ENCODE peak calls at places on chromosomes 12 and 14, in six cellular contexts. One of them, this sample, is unnamed.
A peak's percentile ranks its signal among the peaks of the same experiment; 100 is the strongest.

GRCh38 chr12:88300931-88301330 is 158.8 kb downstream of the TMTC3 start:
- DNase-seq in trophoblast cell: no peak
- DNase-seq in mesenchymal stem cell: peak; percentile 3
- DNase-seq in H9: no peak
- DNase-seq in H1: no peak
- DNase-seq in IMR-90: peak; percentile 32
- DNase-seq in this sample: no peak

GRCh38 chr12:11716794-11717532 is 67.5 kb downstream of the ETV6 start:
- DNase-seq in trophoblast cell: no peak
- DNase-seq in H9: no peak
- DNase-seq in mesenchymal stem cell: peak; percentile 90
- DNase-seq in H1: no peak
- DNase-seq in IMR-90: peak; percentile 56
- DNase-seq in this sample: no peak

GRCh38 chr12:57465747-57466505 is 6.3 kb downstream of the GLI1 start:
- DNase-seq in trophoblast cell: no peak
- DNase-seq in IMR-90: no peak
- DNase-seq in H1: no peak
- DNase-seq in mesenchymal stem cell: no peak
- DNase-seq in H9: peak; percentile 17
- DNase-seq in this sample: no peak

GRCh38 chr14:102362084-102362483 is 606 bp downstream of the CINP start:
- DNase-seq in H1: no peak
- DNase-seq in mesenchymal stem cell: peak; percentile 58
- DNase-seq in trophoblast cell: peak; percentile 23
- DNase-seq in IMR-90: peak; percentile 57
- DNase-seq in H9: no peak
- DNase-seq in this sample: no peak

GRCh38 chr14:100728962-100729361 is 2.3 kb downstream of the DLK1 start:
- DNase-seq in H1: no peak
- DNase-seq in mesenchymal stem cell: no peak
- DNase-seq in trophoblast cell: no peak
- DNase-seq in H9: no peak
- DNase-seq in IMR-90: no peak
- DNase-seq in this sample: no peak

GRCh38 chr12:31662176-31662849 is 2.8 kb downstream of the ETFBKMT start:
- DNase-seq in trophoblast cell: peak; percentile 17
- DNase-seq in mesenchymal stem cell: no peak
- DNase-seq in H9: no peak
- DNase-seq in IMR-90: no peak
- DNase-seq in H1: no peak
- DNase-seq in this sample: no peak

GRCh38 chr12:108955225-108955835 is 65.5 kb downstream of the SVOP start:
- DNase-seq in IMR-90: no peak
- DNase-seq in H9: no peak
- DNase-seq in trophoblast cell: no peak
- DNase-seq in mesenchymal stem cell: peak; percentile 37
- DNase-seq in H1: no peak
- DNase-seq in this sample: no peak

GRCh38 chr14:81269100-81269978 is 48.6 kb upstream of the GTF2A1 start:
- DNase-seq in IMR-90: peak; percentile 68
- DNase-seq in H9: no peak
- DNase-seq in mesenchymal stem cell: peak; percentile 61
- DNase-seq in H1: no peak
- DNase-seq in trophoblast cell: peak; percentile 44
- DNase-seq in this sample: peak; percentile 53

DNA sequence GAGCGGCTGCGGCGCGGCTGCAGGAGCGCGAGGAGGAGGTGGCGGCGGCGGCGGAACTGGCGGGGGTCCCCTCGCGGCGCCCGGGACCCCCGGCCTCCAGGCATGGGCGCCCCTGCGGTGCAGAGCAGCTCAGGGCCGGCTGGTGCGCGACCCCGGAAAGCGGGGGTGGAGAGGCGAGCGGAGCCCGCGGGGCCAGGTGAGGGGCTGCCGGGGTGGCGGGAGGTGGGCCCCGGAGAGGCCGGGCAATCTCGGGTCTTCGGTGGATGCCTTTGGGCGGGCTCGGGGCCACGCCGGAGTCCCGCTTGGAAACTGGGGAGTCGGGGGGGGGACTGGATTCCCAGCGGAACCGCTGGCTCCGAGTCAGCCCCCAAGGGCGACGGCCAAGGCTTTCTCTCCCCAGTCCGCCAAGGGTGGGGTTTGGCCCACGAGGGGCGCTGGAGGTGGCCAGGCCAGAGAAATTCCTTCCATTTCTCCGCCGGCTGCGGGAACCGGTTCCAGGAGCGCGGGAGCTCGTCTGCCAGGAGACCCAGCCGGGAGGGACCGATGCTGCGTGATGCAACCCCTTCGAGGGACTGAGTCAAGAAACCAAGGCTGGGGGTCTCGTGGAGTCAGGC is 13.9 kb upstream of the NR4A1 start:
- DNase-seq in trophoblast cell: peak; percentile 75
- DNase-seq in H1: peak; percentile 75
- DNase-seq in IMR-90: peak; percentile 46
- DNase-seq in mesenchymal stem cell: peak; percentile 74
- DNase-seq in H9: peak; percentile 61
- DNase-seq in this sample: no peak
- H3K4me1 ChIP-seq in trophoblast cell: peaks cover 14% of the 10 kb centered on the region
- H3K4me1 ChIP-seq in H1: peaks cover 10% of the 10 kb centered on the region
- H3K4me1 ChIP-seq in IMR-90: peaks cover 6% of the 10 kb centered on the region
- H3K4me1 ChIP-seq in mesenchymal stem cell: peaks cover 10% of the 10 kb centered on the region
- H3K4me1 ChIP-seq in H9: peaks cover 2% of the 10 kb centered on the region
- H3K4me1 ChIP-seq in this sample: peaks cover 10% of the 10 kb centered on the region

GRCh38 chr12:123490089-123490488 is 32.1 kb downstream of the SNRNP35 start:
- DNase-seq in IMR-90: no peak
- DNase-seq in trophoblast cell: peak; percentile 73
- DNase-seq in H9: no peak
- DNase-seq in mesenchymal stem cell: no peak
- DNase-seq in H1: no peak
- DNase-seq in this sample: no peak
- H3K14ac ChIP-seq in IMR-90: no peak overlapping the region
- H3K14ac ChIP-seq in trophoblast cell: no peak overlapping the region
- H3K14ac ChIP-seq in H9: no peak overlapping the region
- H3K14ac ChIP-seq in mesenchymal stem cell: no peak overlapping the region
- H3K14ac ChIP-seq in H1: no peak overlapping the region
- H3K14ac ChIP-seq in this sample: no peak overlapping the region

DNA sequence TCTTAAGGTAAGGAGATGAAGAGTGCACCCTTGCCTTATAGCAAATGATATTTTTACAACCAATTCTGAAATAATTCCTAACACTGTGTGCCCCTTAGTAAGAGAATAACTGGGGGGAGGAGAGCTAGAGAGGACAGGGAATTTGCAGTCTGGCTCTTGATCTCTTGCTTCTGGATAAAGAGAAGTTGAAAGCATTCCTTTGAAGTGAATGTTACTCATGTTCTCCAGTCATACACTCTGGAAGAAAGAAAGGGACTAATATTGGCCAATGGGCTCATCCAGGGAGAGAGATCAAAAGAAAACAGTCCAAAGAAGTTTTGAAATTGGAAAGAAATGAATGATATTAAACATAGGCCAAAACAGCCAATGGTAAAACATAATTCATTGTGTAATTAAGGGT is 25.3 kb downstream of the C12orf75 start:
- DNase-seq in trophoblast cell: no peak
- DNase-seq in H9: no peak
- DNase-seq in H1: no peak
- DNase-seq in mesenchymal stem cell: peak; percentile 41
- DNase-seq in IMR-90: peak; percentile 72
- DNase-seq in this sample: no peak
- H3K4me1 ChIP-seq in trophoblast cell: peaks cover 11% of the 10 kb centered on the region
- H3K4me1 ChIP-seq in H9: no peaks in the 10 kb centered on the region
- H3K4me1 ChIP-seq in H1: peaks cover 5% of the 10 kb centered on the region
- H3K4me1 ChIP-seq in mesenchymal stem cell: peaks cover 8% of the 10 kb centered on the region
- H3K4me1 ChIP-seq in IMR-90: peaks cover 29% of the 10 kb centered on the region
- H3K4me1 ChIP-seq in this sample: peaks cover 5% of the 10 kb centered on the region

GRCh38 chr14:92906420-92906819 is 16.5 kb upstream of the CHGA start:
- DNase-seq in trophoblast cell: no peak
- DNase-seq in mesenchymal stem cell: no peak
- DNase-seq in H1: no peak
- DNase-seq in IMR-90: no peak
- DNase-seq in H9: no peak
- DNase-seq in this sample: no peak

GRCh38 chr14:92903359-92903758 is 19.6 kb upstream of the CHGA start:
- DNase-seq in IMR-90: no peak
- DNase-seq in H1: no peak
- DNase-seq in H9: no peak
- DNase-seq in trophoblast cell: no peak
- DNase-seq in mesenchymal stem cell: no peak
- DNase-seq in this sample: no peak

GRCh38 chr14:92906823-92907222 is 16.1 kb upstream of the CHGA start:
- DNase-seq in IMR-90: no peak
- DNase-seq in H9: no peak
- DNase-seq in mesenchymal stem cell: no peak
- DNase-seq in trophoblast cell: no peak
- DNase-seq in H1: no peak
- DNase-seq in this sample: no peak

GRCh38 chr14:92905667-92906066 is 17.3 kb upstream of the CHGA start:
- DNase-seq in mesenchymal stem cell: no peak
- DNase-seq in trophoblast cell: no peak
- DNase-seq in H1: no peak
- DNase-seq in IMR-90: no peak
- DNase-seq in H9: no peak
- DNase-seq in this sample: no peak

DNA sequence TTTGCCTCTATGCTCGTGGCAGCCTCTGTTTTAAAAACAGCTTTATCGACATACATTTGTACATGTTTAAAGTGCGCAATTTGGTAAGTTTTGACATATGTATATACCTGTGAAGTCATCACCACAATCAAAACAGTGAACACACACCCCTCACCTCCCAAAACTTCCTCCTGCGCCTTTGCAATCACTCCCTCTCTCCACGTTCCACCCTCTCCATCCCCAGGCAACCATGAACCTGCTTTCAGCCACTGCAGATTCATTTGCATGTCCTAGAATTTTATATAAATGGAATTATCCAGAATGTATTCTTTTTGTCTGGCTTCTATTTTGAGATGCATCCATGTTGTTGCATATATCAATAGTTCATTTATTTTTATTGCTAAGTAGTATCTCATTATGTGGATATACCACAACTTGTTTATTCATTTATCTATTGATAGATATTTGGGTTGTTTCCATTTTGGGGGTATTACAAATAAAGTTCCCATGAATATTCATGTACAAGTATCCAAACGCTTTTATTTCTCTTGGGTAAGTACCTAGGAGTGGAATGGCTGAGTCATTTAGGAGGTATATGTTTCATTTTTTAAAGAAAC is 15.5 kb upstream of the CHGA start:
- DNase-seq in H1: no peak
- DNase-seq in H9: no peak
- DNase-seq in trophoblast cell: no peak
- DNase-seq in IMR-90: no peak
- DNase-seq in mesenchymal stem cell: no peak
- DNase-seq in this sample: no peak
- H3K14ac ChIP-seq in H1: no peak overlapping the region
- H3K14ac ChIP-seq in H9: no peak overlapping the region
- H3K14ac ChIP-seq in trophoblast cell: no peak overlapping the region
- H3K14ac ChIP-seq in IMR-90: no peak overlapping the region
- H3K14ac ChIP-seq in mesenchymal stem cell: no peak overlapping the region
- H3K14ac ChIP-seq in this sample: no peak overlapping the region

GRCh38 chr12:66235626-66236281 is 46.7 kb downstream of the IRAK3 start:
- DNase-seq in H1: no peak
- DNase-seq in H9: no peak
- DNase-seq in mesenchymal stem cell: peak; percentile 41
- DNase-seq in IMR-90: peak; percentile 4
- DNase-seq in trophoblast cell: no peak
- DNase-seq in this sample: no peak

GRCh38 chr12:66237505-66238175 is 48.6 kb downstream of the IRAK3 start:
- DNase-seq in H9: no peak
- DNase-seq in mesenchymal stem cell: no peak
- DNase-seq in H1: no peak
- DNase-seq in IMR-90: no peak
- DNase-seq in trophoblast cell: no peak
- DNase-seq in this sample: no peak

GRCh38 chr12:66239295-66239694 is 50.3 kb downstream of the IRAK3 start:
- DNase-seq in H9: no peak
- DNase-seq in mesenchymal stem cell: no peak
- DNase-seq in H1: no peak
- DNase-seq in trophoblast cell: no peak
- DNase-seq in IMR-90: no peak
- DNase-seq in this sample: no peak

GRCh38 chr12:66240106-66240820 is 51.2 kb downstream of the IRAK3 start:
- DNase-seq in H9: no peak
- DNase-seq in trophoblast cell: no peak
- DNase-seq in mesenchymal stem cell: no peak
- DNase-seq in IMR-90: no peak
- DNase-seq in H1: no peak
- DNase-seq in this sample: no peak

DNA sequence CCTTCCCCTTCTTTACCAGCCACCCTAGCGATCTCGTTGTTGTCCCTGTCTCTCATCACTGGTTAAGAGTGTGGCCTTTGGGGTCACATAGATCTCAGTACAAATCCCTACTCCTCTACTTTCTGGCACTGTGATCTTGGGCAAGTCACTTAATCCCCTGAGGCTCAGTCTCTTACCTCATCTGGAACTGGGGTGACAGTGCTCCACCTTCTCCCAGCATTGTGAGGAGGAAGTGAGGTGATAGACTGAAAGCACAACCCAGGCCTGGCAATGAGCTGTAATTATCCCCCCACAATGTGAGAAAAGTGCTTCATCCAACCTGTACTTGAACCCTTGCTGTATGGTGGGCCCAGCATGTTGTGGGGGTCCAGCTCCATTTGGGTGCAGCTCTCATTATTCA is 48.0 kb downstream of the IRAK3 start:
- DNase-seq in mesenchymal stem cell: no peak
- DNase-seq in H9: no peak
- DNase-seq in IMR-90: no peak
- DNase-seq in H1: no peak
- DNase-seq in trophoblast cell: no peak
- DNase-seq in this sample: no peak
- H3K4me1 ChIP-seq in mesenchymal stem cell: no peaks in the 10 kb centered on the region
- H3K4me1 ChIP-seq in H9: no peaks in the 10 kb centered on the region
- H3K4me1 ChIP-seq in IMR-90: peaks cover 2% of the 10 kb centered on the region
- H3K4me1 ChIP-seq in H1: peaks cover 6% of the 10 kb centered on the region
- H3K4me1 ChIP-seq in trophoblast cell: peaks cover 5% of the 10 kb centered on the region
- H3K4me1 ChIP-seq in this sample: peaks cover 2% of the 10 kb centered on the region

GRCh38 chr14:96423012-96423411 is 31.1 kb downstream of the AK7 start:
- DNase-seq in H9: no peak
- DNase-seq in IMR-90: no peak
- DNase-seq in mesenchymal stem cell: no peak
- DNase-seq in H1: no peak
- DNase-seq in trophoblast cell: no peak
- DNase-seq in this sample: no peak
- H3K14ac ChIP-seq in H9: no peak overlapping the region
- H3K14ac ChIP-seq in IMR-90: no peak overlapping the region
- H3K14ac ChIP-seq in mesenchymal stem cell: no peak overlapping the region
- H3K14ac ChIP-seq in H1: no peak overlapping the region
- H3K14ac ChIP-seq in trophoblast cell: peak overlapping the region; percentile 57
- H3K14ac ChIP-seq in this sample: no peak overlapping the region

DNA sequence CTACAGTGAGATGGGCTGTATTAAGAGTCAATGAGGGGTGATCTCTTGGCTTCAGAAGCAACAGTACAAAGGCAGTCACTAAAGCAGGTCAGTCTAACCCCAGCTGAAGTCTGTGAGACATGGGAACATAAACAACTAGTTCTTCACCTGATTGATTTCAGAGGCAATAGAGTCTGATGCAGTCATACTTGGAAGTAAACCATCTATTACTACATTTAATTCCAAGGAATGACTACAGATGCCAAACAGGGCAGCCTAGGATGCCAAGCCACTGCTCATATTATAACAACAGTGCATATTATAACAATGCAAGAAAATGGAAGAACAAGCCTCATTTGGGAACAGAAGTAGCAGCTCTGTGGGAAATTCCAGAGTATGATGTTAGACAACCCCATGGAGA is 35.8 kb downstream of the GRIN2B start:
- DNase-seq in mesenchymal stem cell: no peak
- DNase-seq in H1: no peak
- DNase-seq in IMR-90: no peak
- DNase-seq in trophoblast cell: no peak
- DNase-seq in H9: no peak
- DNase-seq in this sample: no peak
- H3K4me1 ChIP-seq in mesenchymal stem cell: peaks cover 2% of the 10 kb centered on the region
- H3K4me1 ChIP-seq in H1: peaks cover 15% of the 10 kb centered on the region
- H3K4me1 ChIP-seq in IMR-90: no peaks in the 10 kb centered on the region
- H3K4me1 ChIP-seq in trophoblast cell: peaks cover 6% of the 10 kb centered on the region
- H3K4me1 ChIP-seq in H9: peaks cover 2% of the 10 kb centered on the region
- H3K4me1 ChIP-seq in this sample: peaks cover 36% of the 10 kb centered on the region

This sample was measured in neuronal stem cell.